ENCODE peak calls at places on chromosomes 13 and 19, in four cellular contexts. B is lower leg skin, D is IMR-90, V is NB4. P is an unnamed sample.

GRCh38 chr13:79385694-79386093 is 20.4 kb downstream of the RBM26 start:
- DNase-seq in D (no peak), B (no peak), V (peak; percentile 83), P (peak; percentile 52)

GRCh38 chr19:7214329-7215089 is 79.7 kb downstream of the INSR start:
- DNase-seq in D (no peak), V (no peak), B (no peak), P (no peak)

GRCh38 chr13:35475960-35476943 is at the start of gene MAB21L1:
- DNase-seq in V (peak; percentile 40), D (peak; percentile 19), B (no peak), P (no peak)

GRCh38 chr19:54426291-54426918 is 11.1 kb downstream of the TTYH1 start:
- DNase-seq in D (no peak), B (no peak), V (no peak), P (no peak)

GRCh38 chr19:33047422-33047821 is 17.3 kb downstream of the RHPN2 start:
- DNase-seq in B (no peak), D (no peak), V (no peak), P (no peak)

GRCh38 chr19:495440-496332 is 600 bp upstream of the MADCAM1 start:
- DNase-seq in D (peak; percentile 39), B (no peak), V (peak; percentile 54), P (no peak)

GRCh38 chr19:14686411-14686810 is 3.4 kb upstream of the ZNF333 start:
- DNase-seq in B (no peak), V (peak; percentile 66), D (peak; percentile 9), P (no peak)

GRCh38 chr13:32901994-32902780 is 114.0 kb upstream of the KL start:
- DNase-seq in B (peak; percentile 54), D (no peak), V (no peak), P (no peak)

GRCh38 chr13:100620792-100621191 is 32.2 kb upstream of the GGACT start:
- DNase-seq in D (no peak), B (no peak), V (no peak), P (no peak)

GRCh38 chr13:38686635-38687245 is at the start of gene FREM2:
- DNase-seq in V (no peak), D (no peak), B (no peak), P (no peak)

GRCh38 chr13:77928909-77929308 is 10.3 kb upstream of the EDNRB start:
- DNase-seq in D (no peak), V (peak; percentile 87), B (no peak), P (no peak)

GRCh38 chr13:78136966-78137365 is 218.3 kb upstream of the EDNRB start:
- DNase-seq in V (no peak), B (no peak), D (no peak), P (no peak)

GRCh38 chr19:50043967-50044366 is 18.2 kb downstream of the ZNF473 start:
- DNase-seq in V (no peak), B (no peak), D (no peak), P (no peak)

GRCh38 chr19:32358311-32358710 is 12.9 kb downstream of the ZNF507 start:
- DNase-seq in D (no peak), B (no peak), V (no peak), P (no peak)

GRCh38 chr13:109199280-109199679 is 569.9 kb downstream of the MYO16 start:
- DNase-seq in B (no peak), V (no peak), D (no peak), P (no peak)

GRCh38 chr13:51425410-51426042 is 27.3 kb downstream of the INTS6 start:
- DNase-seq in V (no peak), D (peak; percentile 60), B (no peak), P (no peak)

GRCh38 chr13:109910131-109910530 is 123.7 kb upstream of the IRS2 start:
- DNase-seq in D (no peak), V (no peak), B (no peak), P (no peak)

GRCh38 chr13:20633802-20634201 is 66.8 kb downstream of the IFT88 start:
- DNase-seq in B (no peak), V (no peak), D (no peak), P (no peak)

GRCh38 chr19:37087110-37087509 is 8.9 kb downstream of the ZNF420 start:
- DNase-seq in D (no peak), V (no peak), B (no peak), P (no peak)

GRCh38 chr19:45774765-45775164 is 5.7 kb upstream of the SIX5 start:
- DNase-seq in V (no peak), D (no peak), B (no peak), P (no peak)

GRCh38 chr13:98541701-98542203 is 35.2 kb downstream of the STK24 start:
- DNase-seq in V (no peak), B (no peak), D (no peak), P (no peak)

GRCh38 chr13:102517959-102518358 is 78.8 kb upstream of the TPP2 start:
- DNase-seq in V (no peak), B (no peak), D (no peak), P (no peak)

GRCh38 chr19:4829001-4829712 is 2.4 kb downstream of the TICAM1 start:
- DNase-seq in V (peak; percentile 60), B (no peak), D (no peak), P (no peak)

GRCh38 chr13:72530471-72530870 is 197.0 kb downstream of the MZT1 start:
- DNase-seq in B (no peak), V (no peak), D (peak; percentile 4), P (no peak)

GRCh38 chr13:52027832-52028231 is 3.3 kb downstream of the UTP14C start:
- DNase-seq in D (no peak), V (no peak), B (no peak), P (no peak)

GRCh38 chr13:42594577-42595571 is 20.9 kb downstream of the TNFSF11 start:
- DNase-seq in V (peak; percentile 76), B (peak; percentile 51), D (peak; percentile 66), P (no peak)

GRCh38 chr19:57788114-57788692 is 18.7 kb downstream of the ZNF586 start:
- DNase-seq in D (no peak), B (no peak), V (no peak), P (no peak)

GRCh38 chr13:30371649-30372265 is 50.5 kb upstream of the UBE2L5 start:
- DNase-seq in D (peak; percentile 82), B (no peak), V (peak; percentile 100), P (peak; percentile 59)

GRCh38 chr19:34994643-34995471 is 5.3 kb upstream of the GRAMD1A start:
- DNase-seq in D (no peak), V (no peak), B (no peak), P (no peak)

GRCh38 chr13:111506131-111506530 is 185.7 kb downstream of the TEX29 start:
- DNase-seq in D (no peak), B (no peak), V (no peak), P (no peak)

GRCh38 chr19:17205237-17206140 is 9.7 kb upstream of the USE1 start:
- DNase-seq in D (peak; percentile 34), V (peak; percentile 67), B (no peak), P (peak; percentile 70)

GRCh38 chr19:511101-511841 is 4.0 kb downstream of the TPGS1 start:
- DNase-seq in D (peak; percentile 36), V (peak; percentile 74), B (no peak), P (peak; percentile 75)

GRCh38 chr19:13887529-13887928 is 10.6 kb downstream of the NANOS3 start:
- DNase-seq in D (peak; percentile 15), V (peak; percentile 88), B (no peak), P (no peak)

GRCh38 chr19:45876161-45876410 is 9.9 kb downstream of the IRF2BP1 start:
- DNase-seq in B (no peak), D (no peak), V (peak; percentile 78), P (no peak)

GRCh38 chr13:96678801-96679200 is 315.5 kb downstream of the OXGR1 start:
- DNase-seq in V (no peak), D (no peak), B (no peak), P (no peak)

GRCh38 chr13:34174671-34175145 is 356.8 kb downstream of the RFC3 start:
- DNase-seq in V (no peak), D (peak; percentile 33), B (no peak), P (no peak)

GRCh38 chr13:34038326-34039068 is 220.5 kb downstream of the RFC3 start:
- DNase-seq in D (no peak), V (no peak), B (no peak), P (no peak)

GRCh38 chr13:114110091-114110829 is 22.2 kb downstream of the RASA3 start:
- DNase-seq in B (no peak), D (no peak), V (peak; percentile 97), P (peak; percentile 91)
- TF ChIP-seq CTCF in B (no peak), D (peak; percentile 2), V (peak; percentile 48), P (peak; percentile 74)

DNA sequence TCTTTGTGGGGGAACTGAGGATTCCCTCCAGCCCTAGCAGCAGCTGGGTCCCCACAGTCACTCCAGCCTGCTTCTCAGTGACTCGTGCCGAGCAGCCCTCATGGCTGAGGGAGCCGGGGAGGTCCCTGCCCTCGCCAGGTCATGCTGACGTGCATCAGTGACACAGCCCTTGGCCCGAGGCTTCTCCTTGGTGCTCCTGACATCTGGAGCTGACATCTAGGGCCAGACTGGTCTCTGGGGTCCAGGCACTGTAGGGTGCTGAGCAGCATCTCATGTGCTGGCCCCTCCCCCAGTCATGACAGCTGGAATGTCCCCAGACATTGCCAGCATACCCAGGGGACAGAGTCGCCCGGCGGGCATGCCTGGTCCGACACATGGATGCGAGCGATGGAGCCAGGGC is 14.4 kb downstream of the COMP start:
- DNase-seq in D (peak; percentile 57), V (no peak), B (no peak), P (no peak)
- TF ChIP-seq CTCF in D (no peak), V (no peak), B (no peak), P (no peak)

GRCh38 chr19:56369886-56370676 is 23.3 kb downstream of the ZNF582 start:
- DNase-seq in V (no peak), B (no peak), D (no peak), P (no peak)

GRCh38 chr19:56372281-56372680 is 21.1 kb downstream of the ZNF582 start:
- DNase-seq in D (no peak), V (no peak), B (no peak), P (no peak)

GRCh38 chr19:56367829-56368711 is 25.3 kb downstream of the ZNF582 start:
- DNase-seq in B (peak; percentile 81), V (peak; percentile 96), D (peak; percentile 89), P (peak; percentile 83)
- TF ChIP-seq CTCF in B (no peak), V (no peak), D (no peak), P (no peak)

DNA sequence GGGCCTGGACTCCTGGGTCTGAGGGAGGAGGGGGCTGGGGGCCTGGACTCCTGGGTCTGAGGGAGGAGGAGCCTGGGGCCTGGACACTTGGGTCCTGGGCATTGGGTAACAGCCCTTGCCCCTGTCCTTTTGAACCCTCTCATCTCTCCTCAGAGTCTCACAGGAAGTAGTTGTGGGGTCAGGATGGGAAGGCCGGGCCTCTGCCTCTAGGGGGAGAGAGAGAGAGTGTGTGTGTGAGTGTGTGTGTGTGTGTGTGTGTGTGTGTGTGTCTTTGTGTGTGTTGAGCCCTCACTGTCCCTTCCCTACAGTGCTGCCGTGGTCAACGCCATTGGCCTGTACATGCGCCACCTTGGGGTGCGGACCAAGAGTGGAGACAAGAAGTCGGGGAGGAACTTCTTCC is 10.9 kb downstream of the ARHGEF1 start:
- DNase-seq in V (peak; percentile 40), B (no peak), D (peak; percentile 38), P (no peak)
- TF ChIP-seq CTCF in V (peak; percentile 13), B (no peak), D (peak; percentile 18), P (no peak)

GRCh38 chr19:38917921-38918491 is 6.0 kb upstream of the CCER2 start:
- DNase-seq in B (no peak), D (no peak), V (no peak), P (no peak)
- TF ChIP-seq CTCF in B (no peak), D (no peak), V (no peak), P (no peak)

P was measured in CD14-positive monocyte.